ENCODE peak calls at places on chromosomes 3 and 15, in six cellular contexts. One of them, this sample, is unnamed.

GRCh38 chr3:129379582-129380358 is 48.7 kb downstream of the EFCAB12 start:
- DNase-seq in heart right ventricle: no peak
- DNase-seq in cardiac fibroblast: no peak
- DNase-seq in sigmoid colon: no peak
- DNase-seq in cardiac muscle cell: no peak
- DNase-seq in fibroblast of pulmonary artery: no peak
- DNase-seq in this sample: no peak

GRCh38 chr3:185270262-185270955 is 16.6 kb upstream of the EHHADH start:
- DNase-seq in sigmoid colon: no peak
- DNase-seq in cardiac fibroblast: peak
- DNase-seq in fibroblast of pulmonary artery: peak
- DNase-seq in cardiac muscle cell: peak
- DNase-seq in heart right ventricle: no peak
- DNase-seq in this sample: peak

GRCh38 chr3:30075514-30075913 is 530.9 kb upstream of the TGFBR2 start:
- DNase-seq in fibroblast of pulmonary artery: no peak
- DNase-seq in heart right ventricle: no peak
- DNase-seq in cardiac muscle cell: no peak
- DNase-seq in cardiac fibroblast: no peak
- DNase-seq in sigmoid colon: no peak
- DNase-seq in this sample: no peak

GRCh38 chr3:10015476-10015904 is 10.7 kb upstream of the FANCD2 start:
- DNase-seq in cardiac muscle cell: peak
- DNase-seq in heart right ventricle: peak
- DNase-seq in cardiac fibroblast: peak
- DNase-seq in fibroblast of pulmonary artery: peak
- DNase-seq in sigmoid colon: peak
- DNase-seq in this sample: peak

GRCh38 chr15:33032053-33032452 is 162.5 kb downstream of the FMN1 start:
- DNase-seq in sigmoid colon: no peak
- DNase-seq in fibroblast of pulmonary artery: no peak
- DNase-seq in cardiac muscle cell: no peak
- DNase-seq in cardiac fibroblast: peak
- DNase-seq in heart right ventricle: no peak
- DNase-seq in this sample: no peak

GRCh38 chr15:68304611-68305337 is 27.2 kb downstream of the FEM1B start:
- DNase-seq in heart right ventricle: no peak
- DNase-seq in fibroblast of pulmonary artery: no peak
- DNase-seq in cardiac muscle cell: peak
- DNase-seq in cardiac fibroblast: no peak
- DNase-seq in sigmoid colon: no peak
- DNase-seq in this sample: no peak

GRCh38 chr15:71975816-71976150 is 142.2 kb downstream of the MYO9A start:
- DNase-seq in cardiac muscle cell: no peak
- DNase-seq in cardiac fibroblast: no peak
- DNase-seq in fibroblast of pulmonary artery: no peak
- DNase-seq in heart right ventricle: no peak
- DNase-seq in sigmoid colon: no peak
- DNase-seq in this sample: no peak

GRCh38 chr3:184676927-184677326 is 34.9 kb downstream of the MAGEF1 start:
- DNase-seq in cardiac muscle cell: no peak
- DNase-seq in heart right ventricle: no peak
- DNase-seq in fibroblast of pulmonary artery: no peak
- DNase-seq in sigmoid colon: no peak
- DNase-seq in cardiac fibroblast: no peak
- DNase-seq in this sample: no peak

GRCh38 chr3:149611149-149611548 is 46.7 kb downstream of the WWTR1 start:
- DNase-seq in heart right ventricle: no peak
- DNase-seq in cardiac muscle cell: no peak
- DNase-seq in cardiac fibroblast: no peak
- DNase-seq in fibroblast of pulmonary artery: no peak
- DNase-seq in sigmoid colon: no peak
- DNase-seq in this sample: no peak

GRCh38 chr3:123421353-123422174 is 27.3 kb downstream of the ADCY5 start:
- DNase-seq in fibroblast of pulmonary artery: peak
- DNase-seq in cardiac muscle cell: no peak
- DNase-seq in heart right ventricle: peak
- DNase-seq in sigmoid colon: no peak
- DNase-seq in cardiac fibroblast: peak
- DNase-seq in this sample: no peak

GRCh38 chr3:194689493-194689901 is 3.8 kb downstream of the FAM43A start:
- DNase-seq in sigmoid colon: no peak
- DNase-seq in fibroblast of pulmonary artery: peak
- DNase-seq in cardiac muscle cell: no peak
- DNase-seq in heart right ventricle: peak
- DNase-seq in cardiac fibroblast: peak
- DNase-seq in this sample: no peak

GRCh38 chr3:46395210-46395661 is 11.6 kb downstream of the CCR5AS start:
- DNase-seq in fibroblast of pulmonary artery: peak
- DNase-seq in heart right ventricle: no peak
- DNase-seq in cardiac muscle cell: no peak
- DNase-seq in cardiac fibroblast: peak
- DNase-seq in sigmoid colon: no peak
- DNase-seq in this sample: no peak

GRCh38 chr3:13873818-13874217 is 6.1 kb downstream of the WNT7A start:
- DNase-seq in cardiac fibroblast: no peak
- DNase-seq in heart right ventricle: no peak
- DNase-seq in fibroblast of pulmonary artery: no peak
- DNase-seq in cardiac muscle cell: no peak
- DNase-seq in sigmoid colon: no peak
- DNase-seq in this sample: no peak
- TF ChIP-seq CTCF in cardiac fibroblast: no peak
- TF ChIP-seq CTCF in heart right ventricle: no peak
- TF ChIP-seq CTCF in fibroblast of pulmonary artery: no peak
- TF ChIP-seq CTCF in cardiac muscle cell: no peak
- TF ChIP-seq CTCF in sigmoid colon: no peak
- TF ChIP-seq CTCF in this sample: peak

GRCh38 chr15:56736881-56737707 is 3.8 kb upstream of the ZNF280D start:
- DNase-seq in cardiac muscle cell: no peak
- DNase-seq in heart right ventricle: no peak
- DNase-seq in sigmoid colon: no peak
- DNase-seq in cardiac fibroblast: peak
- DNase-seq in fibroblast of pulmonary artery: peak
- DNase-seq in this sample: no peak

GRCh38 chr15:56737791-56738190 is 4.5 kb upstream of the ZNF280D start:
- DNase-seq in cardiac fibroblast: no peak
- DNase-seq in sigmoid colon: no peak
- DNase-seq in fibroblast of pulmonary artery: peak
- DNase-seq in heart right ventricle: no peak
- DNase-seq in cardiac muscle cell: no peak
- DNase-seq in this sample: no peak

GRCh38 chr15:56741541-56741940 is 8.2 kb upstream of the ZNF280D start:
- DNase-seq in heart right ventricle: no peak
- DNase-seq in cardiac fibroblast: no peak
- DNase-seq in cardiac muscle cell: no peak
- DNase-seq in sigmoid colon: no peak
- DNase-seq in fibroblast of pulmonary artery: no peak
- DNase-seq in this sample: no peak

GRCh38 chr15:56739474-56739873 is 6.2 kb upstream of the ZNF280D start:
- DNase-seq in heart right ventricle: no peak
- DNase-seq in cardiac muscle cell: no peak
- DNase-seq in sigmoid colon: no peak
- DNase-seq in cardiac fibroblast: no peak
- DNase-seq in fibroblast of pulmonary artery: no peak
- DNase-seq in this sample: no peak

GRCh38 chr15:56739964-56740640 is 6.8 kb upstream of the ZNF280D start:
- DNase-seq in cardiac fibroblast: peak
- DNase-seq in cardiac muscle cell: no peak
- DNase-seq in heart right ventricle: no peak
- DNase-seq in sigmoid colon: no peak
- DNase-seq in fibroblast of pulmonary artery: no peak
- DNase-seq in this sample: no peak
- TF ChIP-seq CTCF in cardiac fibroblast: peak
- TF ChIP-seq CTCF in cardiac muscle cell: no peak
- TF ChIP-seq CTCF in heart right ventricle: no peak
- TF ChIP-seq CTCF in sigmoid colon: no peak
- TF ChIP-seq CTCF in fibroblast of pulmonary artery: peak
- TF ChIP-seq CTCF in this sample: peak

GRCh38 chr3:196254376-196255283 is 32.9 kb downstream of the PCYT1A start:
- DNase-seq in sigmoid colon: no peak
- DNase-seq in heart right ventricle: no peak
- DNase-seq in cardiac fibroblast: no peak
- DNase-seq in cardiac muscle cell: no peak
- DNase-seq in fibroblast of pulmonary artery: no peak
- DNase-seq in this sample: no peak

GRCh38 chr3:196251918-196252317 is 35.6 kb downstream of the SLC51A start:
- DNase-seq in cardiac fibroblast: no peak
- DNase-seq in fibroblast of pulmonary artery: no peak
- DNase-seq in sigmoid colon: no peak
- DNase-seq in heart right ventricle: no peak
- DNase-seq in cardiac muscle cell: no peak
- DNase-seq in this sample: no peak

GRCh38 chr3:196260784-196261183 is 26.7 kb downstream of the PCYT1A start:
- DNase-seq in fibroblast of pulmonary artery: no peak
- DNase-seq in cardiac fibroblast: no peak
- DNase-seq in sigmoid colon: no peak
- DNase-seq in cardiac muscle cell: no peak
- DNase-seq in heart right ventricle: no peak
- DNase-seq in this sample: no peak

DNA sequence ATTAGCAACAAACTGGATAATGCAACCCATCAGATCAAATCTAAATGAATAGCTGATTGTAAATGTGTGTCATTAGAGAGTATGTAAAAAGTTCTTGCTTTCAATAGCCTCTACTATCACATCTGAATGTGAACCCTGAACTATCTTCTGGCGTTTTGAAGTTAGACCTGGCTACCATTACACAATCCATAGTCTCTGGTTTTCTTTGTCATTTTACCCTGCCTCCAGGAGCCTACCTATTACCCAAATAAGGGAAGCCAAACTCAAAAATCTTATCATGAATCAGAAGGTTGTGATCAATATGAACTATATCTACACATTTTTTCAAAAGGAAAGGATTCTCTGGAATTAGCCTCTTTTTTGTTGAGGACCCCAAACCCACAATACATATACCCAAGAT is 31.8 kb downstream of the PCYT1A start:
- DNase-seq in heart right ventricle: no peak
- DNase-seq in cardiac muscle cell: no peak
- DNase-seq in cardiac fibroblast: no peak
- DNase-seq in sigmoid colon: no peak
- DNase-seq in fibroblast of pulmonary artery: no peak
- DNase-seq in this sample: no peak
- TF ChIP-seq CTCF in heart right ventricle: no peak
- TF ChIP-seq CTCF in cardiac muscle cell: no peak
- TF ChIP-seq CTCF in cardiac fibroblast: no peak
- TF ChIP-seq CTCF in sigmoid colon: no peak
- TF ChIP-seq CTCF in fibroblast of pulmonary artery: no peak
- TF ChIP-seq CTCF in this sample: no peak

GRCh38 chr15:41967506-41968206 is 4.7 kb downstream of the EHD4 start:
- DNase-seq in cardiac fibroblast: peak
- DNase-seq in cardiac muscle cell: peak
- DNase-seq in sigmoid colon: peak
- DNase-seq in fibroblast of pulmonary artery: peak
- DNase-seq in heart right ventricle: no peak
- DNase-seq in this sample: no peak

GRCh38 chr15:41970456-41970855 is 1.9 kb downstream of the EHD4 start:
- DNase-seq in fibroblast of pulmonary artery: no peak
- DNase-seq in sigmoid colon: peak
- DNase-seq in cardiac fibroblast: no peak
- DNase-seq in heart right ventricle: no peak
- DNase-seq in cardiac muscle cell: no peak
- DNase-seq in this sample: no peak

GRCh38 chr15:41969851-41970431 is 2.4 kb downstream of the EHD4 start:
- DNase-seq in cardiac muscle cell: no peak
- DNase-seq in cardiac fibroblast: no peak
- DNase-seq in fibroblast of pulmonary artery: no peak
- DNase-seq in heart right ventricle: no peak
- DNase-seq in sigmoid colon: no peak
- DNase-seq in this sample: peak

GRCh38 chr15:41966920-41967465 is 5.4 kb downstream of the EHD4 start:
- DNase-seq in cardiac fibroblast: no peak
- DNase-seq in cardiac muscle cell: no peak
- DNase-seq in sigmoid colon: no peak
- DNase-seq in heart right ventricle: no peak
- DNase-seq in fibroblast of pulmonary artery: no peak
- DNase-seq in this sample: no peak

GRCh38 chr15:41968738-41969137 is 3.6 kb downstream of the EHD4 start:
- DNase-seq in heart right ventricle: no peak
- DNase-seq in cardiac fibroblast: no peak
- DNase-seq in sigmoid colon: no peak
- DNase-seq in fibroblast of pulmonary artery: no peak
- DNase-seq in cardiac muscle cell: no peak
- DNase-seq in this sample: no peak
- TF ChIP-seq CTCF in heart right ventricle: no peak
- TF ChIP-seq CTCF in cardiac fibroblast: no peak
- TF ChIP-seq CTCF in sigmoid colon: no peak
- TF ChIP-seq CTCF in fibroblast of pulmonary artery: no peak
- TF ChIP-seq CTCF in cardiac muscle cell: no peak
- TF ChIP-seq CTCF in this sample: no peak

GRCh38 chr15:27690290-27690689 is 408.8 kb downstream of the OCA2 start:
- DNase-seq in sigmoid colon: no peak
- DNase-seq in heart right ventricle: no peak
- DNase-seq in cardiac muscle cell: no peak
- DNase-seq in cardiac fibroblast: no peak
- DNase-seq in fibroblast of pulmonary artery: no peak
- DNase-seq in this sample: no peak
- TF ChIP-seq CTCF in sigmoid colon: no peak
- TF ChIP-seq CTCF in heart right ventricle: no peak
- TF ChIP-seq CTCF in cardiac muscle cell: no peak
- TF ChIP-seq CTCF in cardiac fibroblast: no peak
- TF ChIP-seq CTCF in fibroblast of pulmonary artery: no peak
- TF ChIP-seq CTCF in this sample: no peak

DNA sequence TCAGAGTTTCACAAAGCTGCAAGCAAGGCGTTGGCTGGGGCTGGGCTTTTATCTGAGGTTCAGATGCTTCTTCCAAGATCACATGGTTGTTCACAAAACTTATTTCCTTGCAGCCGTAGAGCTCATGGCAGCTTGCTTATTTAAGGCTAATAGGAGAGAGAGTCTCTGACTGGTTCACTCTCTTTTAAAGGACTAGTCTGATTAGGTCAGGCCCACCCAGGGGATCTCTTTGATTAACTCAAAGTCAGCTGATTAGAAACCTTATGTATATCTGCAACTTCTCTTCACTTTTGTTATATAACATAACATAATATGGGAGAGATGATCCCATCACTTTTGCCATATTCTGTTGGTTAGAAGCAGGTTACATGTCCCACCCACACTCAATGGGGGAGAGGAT is 99.9 kb upstream of the CCNL1 start:
- DNase-seq in cardiac muscle cell: no peak
- DNase-seq in heart right ventricle: no peak
- DNase-seq in fibroblast of pulmonary artery: no peak
- DNase-seq in sigmoid colon: no peak
- DNase-seq in cardiac fibroblast: no peak
- DNase-seq in this sample: no peak
- TF ChIP-seq CTCF in cardiac muscle cell: no peak
- TF ChIP-seq CTCF in heart right ventricle: no peak
- TF ChIP-seq CTCF in fibroblast of pulmonary artery: no peak
- TF ChIP-seq CTCF in sigmoid colon: no peak
- TF ChIP-seq CTCF in cardiac fibroblast: no peak
- TF ChIP-seq CTCF in this sample: no peak